ENCODE peak calls at places on chromosomes 5 and 9, in four cellular contexts. I, K, S and D are unnamed samples.

GRCh38 chr9:99356512-99356971 is 134.5 kb downstream of the SEC61B start:
- DNase-seq in K (no peak), S (no peak), I (no peak), D (no peak)

GRCh38 chr9:89892920-89893319 is 288.1 kb downstream of the GADD45G start:
- DNase-seq in I (no peak), S (no peak), K (no peak), D (no peak)

GRCh38 chr5:101678494-101679193 is 617.4 kb downstream of the SLCO4C1 start:
- DNase-seq in I (peak), S (peak), K (peak), D (no peak)

GRCh38 chr9:77469515-77470197 is 178.5 kb downstream of the GNA14 start:
- DNase-seq in K (no peak), I (no peak), S (no peak), D (no peak)

GRCh38 chr9:19471737-19472648 is 63.2 kb downstream of the ACER2 start:
- DNase-seq in K (peak), S (peak), I (peak), D (no peak)

GRCh38 chr5:115661156-115661555 is 35.3 kb upstream of the TMED7 start:
- DNase-seq in S (no peak), K (no peak), I (no peak), D (no peak)

GRCh38 chr5:32275421-32275765 is 37.3 kb downstream of the MTMR12 start:
- DNase-seq in S (no peak), I (no peak), K (no peak), D (no peak)

GRCh38 chr9:69580582-69580945 is 91.6 kb downstream of the APBA1 start:
- DNase-seq in K (no peak), I (no peak), S (no peak), D (no peak)

GRCh38 chr5:172952034-172952511 is 7.2 kb upstream of the RPL26L1 start:
- DNase-seq in I (no peak), K (no peak), S (no peak), D (no peak)

GRCh38 chr9:121992571-121993212 is 100.4 kb downstream of the TTLL11 start:
- DNase-seq in K (peak), S (peak), I (peak), D (no peak)

GRCh38 chr9:97906236-97906831 is 16.0 kb downstream of the TRMO start:
- DNase-seq in I (peak), K (no peak), S (no peak), D (peak)

GRCh38 chr5:57825026-57825683 is 342.5 kb upstream of the ACTBL2 start:
- DNase-seq in K (no peak), S (no peak), I (no peak), D (no peak)

GRCh38 chr5:90560771-90561170 is 2.2 kb downstream of the ADGRV1 start:
- DNase-seq in S (no peak), I (no peak), K (no peak), D (no peak)

GRCh38 chr5:51414516-51414915 is 31.3 kb downstream of the ISL1 start:
- DNase-seq in K (no peak), I (no peak), S (no peak), D (no peak)

GRCh38 chr5:158968160-158968559 is 131.6 kb downstream of the EBF1 start:
- DNase-seq in S (no peak), K (no peak), I (no peak), D (no peak)

GRCh38 chr5:135208555-135209494 is 174.8 kb upstream of the PITX1 start:
- DNase-seq in K (no peak), S (no peak), I (no peak), D (no peak)

GRCh38 chr5:176409765-176410164 is 6.6 kb downstream of the CLTB start:
- DNase-seq in K (no peak), I (no peak), S (no peak), D (no peak)

GRCh38 chr5:107478068-107478641 is 192.6 kb downstream of the EFNA5 start:
- DNase-seq in S (no peak), I (no peak), K (no peak), D (no peak)

GRCh38 chr5:104186100-104186499 is 623.5 kb upstream of the NUDT12 start:
- DNase-seq in K (no peak), I (no peak), S (no peak), D (no peak)

GRCh38 chr5:59673438-59674058 is 220.0 kb downstream of the PDE4D start:
- DNase-seq in S (no peak), K (no peak), I (peak), D (no peak)

GRCh38 chr9:94441796-94442195 is 113.1 kb upstream of the PCAT7 start:
- DNase-seq in K (no peak), I (no peak), S (no peak), D (no peak)

GRCh38 chr9:115200711-115201505 is 83.0 kb upstream of the TNC start:
- DNase-seq in S (no peak), I (no peak), K (no peak), D (no peak)

GRCh38 chr9:128556276-128556675 is 3.9 kb downstream of the SPTAN1 start:
- DNase-seq in I (no peak), S (no peak), K (no peak), D (no peak)

GRCh38 chr5:36417668-36418067 is 116.0 kb upstream of the RANBP3L start:
- DNase-seq in K (no peak), I (no peak), S (no peak), D (no peak)